ENCODE peak calls at places on chromosomes 11 and 22, in six cellular contexts. M, Q, C, E, K and Y are unnamed samples.

GRCh38 chr11:296206-296975 is 2.9 kb downstream of the IFITM5 start:
- DNase-seq in M (no peak), Q (no peak), C (no peak), E (no peak), K (no peak), Y (no peak)

GRCh38 chr11:74678041-74678440 is 53.2 kb downstream of the CHRDL2 start:
- DNase-seq in M (no peak), Q (no peak), C (no peak), E (no peak), K (no peak), Y (no peak)

GRCh38 chr11:57460017-57460755 is at the start of gene RTN4RL2:
- DNase-seq in M (peak), Q (no peak), C (peak), E (peak), K (no peak), Y (peak)

GRCh38 chr22:48071828-48072227 is 1309.4 kb downstream of the TBC1D22A start:
- DNase-seq in M (no peak), Q (no peak), C (no peak), E (no peak), K (no peak), Y (no peak)

GRCh38 chr11:6757373-6757967 is 14.3 kb downstream of the OR2AG2 start:
- DNase-seq in M (peak), Q (peak), C (peak), E (peak), K (peak), Y (peak)

GRCh38 chr22:46627806-46628482 is 7.8 kb downstream of the GRAMD4 start:
- DNase-seq in M (no peak), Q (no peak), C (no peak), E (no peak), K (no peak), Y (no peak)

GRCh38 chr11:132911186-132911585 is 621.1 kb downstream of the OPCML start:
- DNase-seq in M (no peak), Q (no peak), C (peak), E (no peak), K (no peak), Y (peak)

GRCh38 chr11:20162824-20163777 is 2.8 kb upstream of the DBX1 start:
- DNase-seq in M (no peak), Q (no peak), C (peak), E (no peak), K (no peak), Y (peak)

GRCh38 chr11:106457727-106458126 is 380.3 kb downstream of the AASDHPPT start:
- DNase-seq in M (no peak), Q (no peak), C (peak), E (no peak), K (no peak), Y (peak)

DNA sequence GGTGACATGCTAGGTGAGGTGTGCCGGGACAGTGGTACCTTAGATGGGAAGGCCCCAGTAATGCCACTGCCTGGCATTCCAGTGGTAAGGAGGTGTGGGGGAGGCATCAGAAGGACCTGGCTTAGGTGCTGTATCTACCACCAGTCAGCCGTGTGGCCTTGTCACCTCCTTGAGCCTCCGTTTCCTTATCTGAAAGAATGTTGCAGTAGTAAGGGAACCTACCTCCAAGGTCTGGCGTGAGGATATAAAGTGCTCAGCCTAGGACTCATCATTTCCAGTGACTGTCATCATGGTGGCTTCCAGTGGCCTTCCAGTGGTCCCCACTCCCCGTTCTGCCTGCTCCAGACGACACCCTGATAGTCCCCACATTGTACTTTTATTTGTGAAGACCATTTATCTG is 6.8 kb upstream of the DUSP18 start:
- DNase-seq in M (no peak), Q (no peak), C (no peak), E (no peak), K (no peak), Y (no peak)
- TF ChIP-seq CTCF in M (no peak), Q (no peak), C (no peak), E (no peak), K (no peak), Y (no peak)

DNA sequence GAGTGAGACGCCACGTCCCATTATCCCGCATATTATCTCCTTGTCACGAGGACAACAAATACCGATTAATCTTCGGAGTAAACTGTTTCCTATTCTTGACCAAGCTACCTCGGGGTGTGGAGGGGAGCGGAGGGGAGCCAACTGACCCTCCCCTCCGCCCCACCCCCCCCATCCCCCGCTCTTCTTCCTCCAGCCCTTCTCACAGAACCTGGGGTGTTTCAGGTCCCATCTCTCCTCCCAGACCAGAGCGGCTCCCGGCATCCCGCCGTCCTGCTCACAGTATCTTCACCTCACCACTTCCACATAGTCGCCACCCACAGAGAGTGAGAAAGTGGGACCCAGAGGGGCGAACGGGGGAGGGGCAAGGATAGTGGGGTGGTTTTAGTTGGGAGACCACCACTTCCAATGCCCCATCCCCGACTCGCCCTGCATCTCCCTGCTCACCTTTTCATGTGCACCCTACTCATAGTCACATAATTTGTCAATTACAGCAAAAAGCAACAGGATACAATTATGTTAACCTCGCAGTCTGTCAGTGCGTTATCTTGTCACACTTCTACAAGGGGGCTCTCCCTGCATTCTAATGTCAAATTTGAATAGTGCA is 11.2 kb downstream of the PAX6 start:
- DNase-seq in M (no peak), Q (no peak), C (no peak), E (no peak), K (no peak), Y (no peak)
- H3K4me3 ChIP-seq in M (no peak), Q (no peak), C (no peak), E (no peak), K (peak), Y (no peak)

DNA sequence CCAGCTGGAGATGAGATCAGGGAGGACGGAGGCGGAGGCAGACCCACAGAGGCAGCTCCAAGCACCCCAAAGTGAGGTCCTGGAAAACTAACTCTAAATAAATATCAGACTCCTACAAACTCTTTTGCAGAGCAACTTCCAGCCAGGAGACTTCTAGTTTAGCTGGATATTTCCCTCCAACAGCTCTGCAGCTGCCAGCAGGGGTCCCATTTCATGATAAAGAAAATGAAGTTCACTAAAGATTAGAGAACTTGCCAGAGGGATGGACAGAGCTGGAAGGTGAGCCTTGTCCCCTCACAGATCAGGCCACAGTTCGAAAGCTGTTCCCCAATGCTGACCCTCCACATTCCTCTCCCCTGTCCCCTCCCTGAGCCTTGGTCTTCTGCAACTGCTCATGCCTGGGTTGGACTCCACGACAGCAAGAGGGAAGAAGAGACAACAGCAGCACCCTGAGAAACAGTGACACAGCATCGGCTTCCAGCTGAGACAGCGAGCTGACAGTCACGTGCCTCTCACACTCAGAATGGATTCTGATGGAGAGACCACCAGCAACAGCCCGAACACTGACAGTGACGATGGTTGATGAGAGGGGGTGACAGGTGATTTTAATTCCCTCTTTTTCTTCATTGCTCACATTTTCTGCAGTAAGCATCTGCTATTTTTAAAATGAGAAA is 5.7 kb downstream of the CARS1 start:
- DNase-seq in M (no peak), Q (no peak), C (no peak), E (no peak), K (peak), Y (no peak)
- TF ChIP-seq CTCF in M (no peak), Q (no peak), C (peak), E (no peak), K (no peak), Y (peak)

GRCh38 chr11:124865902-124866851 is 945 bp downstream of the ROBO3 start:
- DNase-seq in M (peak), Q (no peak), C (peak), E (peak), K (no peak), Y (peak)

GRCh38 chr11:124864176-124864891 is 898 bp upstream of the ROBO3 start:
- DNase-seq in M (no peak), Q (no peak), C (no peak), E (no peak), K (no peak), Y (no peak)

GRCh38 chr11:124864892-124865180 is 396 bp upstream of the ROBO3 start:
- DNase-seq in M (no peak), Q (no peak), C (no peak), E (no peak), K (no peak), Y (no peak)

GRCh38 chr11:124863826-124864165 is 1.4 kb upstream of the ROBO3 start:
- DNase-seq in M (no peak), Q (no peak), C (no peak), E (no peak), K (no peak), Y (no peak)

DNA sequence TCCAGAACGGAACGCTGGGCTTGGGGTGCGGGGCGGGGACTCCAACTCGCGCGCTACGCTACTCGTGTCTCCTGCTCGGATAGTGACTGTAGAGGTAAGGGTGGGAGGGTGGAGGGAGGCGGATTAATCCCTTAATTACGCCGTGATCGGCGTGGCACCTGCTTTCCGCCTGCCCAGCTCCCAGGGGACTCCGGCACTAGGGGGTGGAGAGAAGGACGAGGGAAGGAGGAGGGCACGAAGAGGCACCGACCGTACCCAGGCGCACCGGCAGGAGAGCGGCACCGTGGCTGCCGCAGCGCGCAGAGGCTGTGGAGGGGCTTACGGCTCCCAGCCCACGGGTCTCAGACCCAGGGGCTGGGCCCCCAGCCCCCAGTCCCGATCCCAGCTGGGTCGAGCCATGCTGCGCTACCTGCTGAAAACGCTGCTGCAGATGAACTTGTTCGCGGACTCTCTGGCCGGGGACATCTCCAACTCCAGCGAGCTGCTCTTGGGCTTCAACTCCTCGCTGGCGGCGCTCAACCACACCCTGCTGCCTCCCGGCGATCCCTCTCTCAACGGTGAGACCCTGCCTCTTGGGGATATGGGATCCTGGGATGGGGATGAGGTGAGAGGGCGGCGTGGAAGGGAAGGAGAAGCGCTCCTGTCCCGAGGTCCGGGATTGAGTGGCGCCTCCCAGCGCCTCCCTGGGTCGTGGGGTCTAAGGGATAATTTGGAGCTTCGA is at the start of gene ROBO3:
- DNase-seq in M (no peak), Q (no peak), C (no peak), E (no peak), K (no peak), Y (no peak)
- H3K4me3 ChIP-seq in M (peak), Q (peak), C (peak), E (peak), K (peak), Y (peak)

GRCh38 chr11:45266693-45267451 is 19.3 kb downstream of the SYT13 start:
- DNase-seq in M (peak), Q (no peak), C (no peak), E (no peak), K (no peak), Y (no peak)
- TF ChIP-seq CTCF in M (peak), Q (no peak), C (peak), E (peak), K (no peak), Y (peak)

GRCh38 chr11:1693327-1694063 is 3.5 kb upstream of the KRTAP5-6 start:
- DNase-seq in M (peak), Q (peak), C (peak), E (peak), K (peak), Y (peak)

GRCh38 chr11:1694846-1695547 is 2.0 kb upstream of the KRTAP5-6 start:
- DNase-seq in M (peak), Q (no peak), C (no peak), E (no peak), K (no peak), Y (no peak)

GRCh38 chr11:1692708-1693326 is 4.2 kb upstream of the KRTAP5-6 start:
- DNase-seq in M (no peak), Q (no peak), C (no peak), E (no peak), K (no peak), Y (no peak)

GRCh38 chr11:1695548-1696108 is 1.4 kb upstream of the KRTAP5-6 start:
- DNase-seq in M (peak), Q (no peak), C (no peak), E (no peak), K (no peak), Y (no peak)

DNA sequence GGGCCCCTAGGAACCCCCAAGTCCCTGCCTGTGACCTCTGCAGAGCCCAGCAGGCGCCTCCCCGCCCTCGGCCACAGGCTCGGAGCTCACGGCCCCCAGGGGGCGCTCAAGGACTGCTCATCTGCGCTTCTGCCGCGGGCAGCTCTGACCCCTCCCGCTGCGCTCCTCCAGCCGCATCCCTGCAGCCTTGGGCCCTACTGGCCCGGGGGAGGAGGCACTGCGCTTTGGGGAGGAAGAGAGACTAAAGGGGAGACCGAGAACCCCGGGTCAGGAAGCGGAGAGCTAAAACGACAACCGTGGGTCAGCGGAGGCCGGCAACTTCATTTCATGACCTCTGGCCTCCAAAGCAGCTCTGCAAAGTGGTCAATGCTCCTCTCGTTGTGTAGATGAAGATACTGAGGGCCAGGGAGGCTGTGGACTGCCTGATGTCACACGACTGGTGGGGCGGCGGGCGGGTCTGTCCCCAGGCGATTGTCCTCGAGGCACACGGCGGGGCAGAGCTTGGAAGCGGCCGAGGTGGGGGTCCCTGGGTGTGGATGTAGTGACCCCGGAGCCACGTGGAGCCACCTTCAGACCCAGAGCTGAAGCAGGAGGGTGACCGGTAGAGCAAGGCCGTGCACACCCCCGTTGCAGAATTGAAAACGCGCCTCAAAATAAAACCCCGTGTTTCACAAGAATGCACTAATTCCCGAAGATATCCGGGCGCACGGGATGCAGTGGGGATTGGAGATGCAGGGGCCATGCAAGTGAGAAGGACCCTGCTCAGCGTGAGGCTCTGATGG is 2.7 kb upstream of the KRTAP5-6 start:
- DNase-seq in M (peak), Q (peak), C (peak), E (peak), K (peak), Y (peak)
- H3K4me3 ChIP-seq in M (peak), Q (no peak), C (no peak), E (peak), K (no peak), Y (no peak)

DNA sequence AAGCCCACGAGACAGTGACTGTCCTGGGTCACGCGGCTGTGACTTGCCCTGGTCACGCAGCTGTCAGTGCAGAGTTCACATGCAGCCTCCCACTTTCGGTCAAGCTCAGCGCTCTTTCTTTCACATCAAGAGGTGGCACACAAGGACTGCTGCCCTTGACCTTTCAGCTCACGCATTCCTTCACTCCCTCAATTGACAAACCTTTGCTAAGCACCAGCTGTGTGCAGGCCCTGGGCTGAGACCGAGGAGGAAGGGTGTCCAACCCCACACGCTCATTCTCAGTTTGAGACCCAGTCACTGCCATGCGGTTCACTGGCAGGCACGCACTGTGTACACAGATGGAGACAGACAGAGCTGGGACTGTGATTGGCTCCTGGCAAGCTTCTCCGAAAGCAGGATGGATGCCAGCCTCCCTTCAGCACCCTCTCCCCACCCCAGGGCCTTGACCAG is 70.3 kb downstream of the SCUBE1 start:
- DNase-seq in M (no peak), Q (no peak), C (no peak), E (no peak), K (no peak), Y (no peak)
- TF ChIP-seq CTCF in M (no peak), Q (no peak), C (no peak), E (no peak), K (no peak), Y (no peak)

GRCh38 chr22:16609548-16610261 is 17.1 kb upstream of the CCT8L2 start:
- DNase-seq in M (no peak), Q (no peak), C (no peak), E (no peak), K (no peak), Y (no peak)
- H3K4me3 ChIP-seq in M (no peak), Q (no peak), C (peak), E (no peak), K (peak), Y (no peak)